ENCODE peak calls at places on chromosomes 3 and 15, in eight cellular contexts. G, M, L, Z, P, O, R and K are unnamed samples.

GRCh38 chr3:147699175-147699838 is 290.1 kb downstream of the ZIC1 start:
- DNase-seq in L (no peak), M (no peak), R (no peak), O (no peak), Z (peak; percentile 22), G (no peak), P (no peak), K (no peak)

GRCh38 chr3:161156936-161157335 is 51.8 kb upstream of the B3GALNT1 start:
- DNase-seq in M (no peak), O (no peak), P (no peak), R (no peak), Z (no peak), G (no peak), L (no peak), K (no peak)

GRCh38 chr3:126258670-126259069 is 78.3 kb upstream of the ALDH1L1 start:
- DNase-seq in G (no peak), L (no peak), P (no peak), O (no peak), R (no peak), Z (no peak), M (peak; percentile 46), K (peak; percentile 33)

GRCh38 chr15:27863000-27863399 is 236.1 kb downstream of the OCA2 start:
- DNase-seq in L (no peak), G (no peak), Z (no peak), R (no peak), P (no peak), O (no peak), M (no peak), K (no peak)

GRCh38 chr3:155870945-155871745 is 695 bp downstream of the GMPS start:
- DNase-seq in G (peak; percentile 50), L (no peak), P (peak; percentile 18), Z (peak; percentile 49), M (peak; percentile 73), O (no peak), R (peak; percentile 55), K (peak; percentile 54)

GRCh38 chr15:96325579-96326331 is 4.7 kb upstream of the NR2F2 start:
- DNase-seq in L (no peak), O (no peak), G (no peak), P (peak; percentile 56), M (peak; percentile 58), R (no peak), Z (peak; percentile 55), K (no peak)

GRCh38 chr15:88791637-88792036 is 11.6 kb upstream of the ACAN start:
- DNase-seq in G (no peak), M (no peak), O (no peak), R (no peak), Z (no peak), P (no peak), L (no peak), K (no peak)

GRCh38 chr15:29968099-29968892 is 114.5 kb upstream of the GOLGA8J start:
- DNase-seq in O (no peak), M (peak; percentile 12), L (no peak), G (peak; percentile 39), Z (no peak), R (no peak), P (no peak), K (no peak)

GRCh38 chr3:11195201-11195600 is 40.9 kb downstream of the HRH1 start:
- DNase-seq in R (no peak), O (no peak), Z (peak; percentile 19), M (no peak), G (no peak), P (no peak), L (no peak), K (no peak)

GRCh38 chr3:150180349-150180748 is 209.7 kb upstream of the PFN2 start:
- DNase-seq in L (no peak), M (no peak), Z (peak; percentile 80), R (no peak), G (no peak), O (no peak), P (no peak), K (no peak)

GRCh38 chr3:104279617-104280016 is 1087.1 kb upstream of the ALCAM start:
- DNase-seq in R (peak; percentile 32), O (no peak), G (no peak), P (peak; percentile 76), Z (peak; percentile 43), M (no peak), L (no peak), K (no peak)